ENCODE peak calls at places on chromosomes 5 and 9, in eight cellular contexts. One of them, this sample, is unnamed.

GRCh38 chr5:43639566-43639965 is 36.6 kb downstream of the NNT start:
- DNase-seq in RCC 7860: no peak
- DNase-seq in RPMI7951: no peak
- DNase-seq in cardiac muscle cell: no peak
- DNase-seq in fibroblast of mammary gland: peak
- DNase-seq in upper lobe of right lung: no peak
- DNase-seq in AG08395: no peak
- DNase-seq in mesothelial cell of epicardium: no peak
- DNase-seq in this sample: no peak

GRCh38 chr5:124867064-124867707 is 120.7 kb upstream of the ZNF608 start:
- DNase-seq in RCC 7860: no peak
- DNase-seq in RPMI7951: peak
- DNase-seq in cardiac muscle cell: peak
- DNase-seq in fibroblast of mammary gland: peak
- DNase-seq in upper lobe of right lung: no peak
- DNase-seq in AG08395: peak
- DNase-seq in mesothelial cell of epicardium: no peak
- DNase-seq in this sample: no peak

GRCh38 chr5:92544567-92544966 is 1036.5 kb downstream of the NR2F1-AS1 start:
- DNase-seq in RCC 7860: no peak
- DNase-seq in RPMI7951: no peak
- DNase-seq in cardiac muscle cell: peak
- DNase-seq in fibroblast of mammary gland: peak
- DNase-seq in upper lobe of right lung: no peak
- DNase-seq in AG08395: no peak
- DNase-seq in mesothelial cell of epicardium: no peak
- DNase-seq in this sample: no peak

GRCh38 chr5:157554180-157555030 is 21.2 kb downstream of the ADAM19 start:
- DNase-seq in RCC 7860: no peak
- DNase-seq in RPMI7951: peak
- DNase-seq in cardiac muscle cell: no peak
- DNase-seq in fibroblast of mammary gland: no peak
- DNase-seq in upper lobe of right lung: no peak
- DNase-seq in AG08395: no peak
- DNase-seq in mesothelial cell of epicardium: no peak
- DNase-seq in this sample: no peak

GRCh38 chr5:213803-214395 is 4.1 kb downstream of the CCDC127 start:
- DNase-seq in RCC 7860: no peak
- DNase-seq in RPMI7951: no peak
- DNase-seq in cardiac muscle cell: no peak
- DNase-seq in fibroblast of mammary gland: no peak
- DNase-seq in upper lobe of right lung: no peak
- DNase-seq in AG08395: no peak
- DNase-seq in mesothelial cell of epicardium: no peak
- DNase-seq in this sample: no peak

GRCh38 chr9:132244582-132245455 is 83.0 kb downstream of the NTNG2 start:
- DNase-seq in RCC 7860: peak
- DNase-seq in RPMI7951: no peak
- DNase-seq in cardiac muscle cell: peak
- DNase-seq in fibroblast of mammary gland: no peak
- DNase-seq in upper lobe of right lung: peak
- DNase-seq in AG08395: peak
- DNase-seq in mesothelial cell of epicardium: no peak
- DNase-seq in this sample: no peak

GRCh38 chr9:15349892-15350761 is 43.1 kb upstream of the TTC39B start:
- DNase-seq in RCC 7860: peak
- DNase-seq in RPMI7951: peak
- DNase-seq in cardiac muscle cell: peak
- DNase-seq in fibroblast of mammary gland: peak
- DNase-seq in upper lobe of right lung: no peak
- DNase-seq in AG08395: peak
- DNase-seq in mesothelial cell of epicardium: no peak
- DNase-seq in this sample: no peak

GRCh38 chr5:160672521-160672920 is 179.5 kb downstream of the ATP10B start:
- DNase-seq in RCC 7860: no peak
- DNase-seq in RPMI7951: no peak
- DNase-seq in cardiac muscle cell: no peak
- DNase-seq in fibroblast of mammary gland: no peak
- DNase-seq in upper lobe of right lung: no peak
- DNase-seq in AG08395: no peak
- DNase-seq in mesothelial cell of epicardium: no peak
- DNase-seq in this sample: no peak

GRCh38 chr5:116719087-116719486 is 144.5 kb upstream of the SEMA6A start:
- DNase-seq in RCC 7860: no peak
- DNase-seq in RPMI7951: no peak
- DNase-seq in cardiac muscle cell: no peak
- DNase-seq in fibroblast of mammary gland: no peak
- DNase-seq in upper lobe of right lung: no peak
- DNase-seq in AG08395: no peak
- DNase-seq in mesothelial cell of epicardium: no peak
- DNase-seq in this sample: no peak